ENCODE peak calls at places on chromosomes 16 and 17, in seven cellular contexts. N is GM23248, W is heart right ventricle, H is mesendoderm, U is small intestine, O is vagina, P is neuronal stem cell. E is an unnamed sample.

GRCh38 chr16:57042157-57043111 is 49.9 kb upstream of the CPNE2 start:
- DNase-seq in N (no peak), W (no peak), H (no peak), U (no peak), O (no peak), P (no peak), E (no peak)

GRCh38 chr17:15966879-15967248 is 21.9 kb downstream of the ADORA2B start:
- DNase-seq in N (no peak), W (no peak), H (peak; percentile 63), U (no peak), O (no peak), P (no peak), E (peak; percentile 57)

GRCh38 chr16:3718628-3719027 is 1.3 kb upstream of the TRAP1 start:
- DNase-seq in N (no peak), W (no peak), H (no peak), U (no peak), O (no peak), P (no peak), E (no peak)

GRCh38 chr16:9099131-9099625 is 7.7 kb downstream of the HAPSTR1 start:
- DNase-seq in N (peak; percentile 82), W (no peak), H (no peak), U (peak; percentile 47), O (no peak), P (no peak), E (no peak)

GRCh38 chr17:45029096-45029495 is 22.3 kb downstream of the DCAKD start:
- DNase-seq in N (no peak), W (no peak), H (no peak), U (no peak), O (no peak), P (no peak), E (no peak)

GRCh38 chr16:67563708-67564468 is 1.6 kb downstream of the CTCF start:
- DNase-seq in N (peak; percentile 86), W (peak; percentile 13), H (peak; percentile 41), U (peak; percentile 63), O (peak; percentile 91), P (no peak), E (peak; percentile 39)

GRCh38 chr17:37276475-37276874 is 99.3 kb upstream of the C17orf78 start:
- DNase-seq in N (no peak), W (no peak), H (no peak), U (peak; percentile 29), O (no peak), P (no peak), E (no peak)

GRCh38 chr17:33873218-33873617 is 381.9 kb upstream of the CCL2 start:
- DNase-seq in N (peak; percentile 3), W (no peak), H (peak; percentile 30), U (no peak), O (no peak), P (no peak), E (no peak)

GRCh38 chr17:55263565-55264272 is 1.0 kb upstream of the HLF start:
- DNase-seq in N (no peak), W (no peak), H (no peak), U (peak; percentile 38), O (no peak), P (no peak), E (peak; percentile 63)

GRCh38 chr17:6069611-6070279 is 434 bp upstream of the WSCD1 start:
- DNase-seq in N (no peak), W (no peak), H (no peak), U (peak; percentile 11), O (no peak), P (no peak), E (no peak)
- H3K27me3 ChIP-seq in N (peaks cover 34% of the 10 kb centered on the region), W (peaks cover 52% of the 10 kb centered on the region), H (no peaks in the 10 kb centered on the region), U (peaks cover 19% of the 10 kb centered on the region), O (no peaks in the 10 kb centered on the region), P (no peaks in the 10 kb centered on the region), E (peaks cover 27% of the 10 kb centered on the region)

DNA sequence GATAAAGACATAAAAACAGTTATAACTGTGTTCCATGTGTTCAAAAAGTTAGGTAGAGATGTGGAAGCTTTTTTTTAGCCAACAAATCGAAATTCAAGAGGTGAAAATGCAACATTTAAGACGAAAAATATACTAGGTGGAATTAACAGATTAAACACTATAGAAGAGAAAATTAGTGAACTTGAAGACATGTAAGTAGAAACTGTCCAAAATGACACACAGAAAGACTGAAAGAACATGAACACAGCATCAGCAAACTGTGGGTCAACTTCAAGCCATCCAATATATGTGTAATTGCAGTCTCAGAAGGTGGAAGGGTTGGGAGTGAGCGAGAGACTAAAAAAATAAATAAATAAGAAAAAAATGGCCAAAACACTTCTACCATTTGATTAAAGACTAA is 9.3 kb downstream of the FAM83G start:
- DNase-seq in N (no peak), W (no peak), H (no peak), U (no peak), O (no peak), P (no peak), E (no peak)
- H3K4me3 ChIP-seq in N (no peak overlapping the region), W (no peak overlapping the region), H (no peak overlapping the region), U (no peak overlapping the region), O (no peak overlapping the region), P (no peak overlapping the region), E (no peak overlapping the region)

GRCh38 chr17:48528153-48528912 is 2.5 kb downstream of the HOXB1 start:
- DNase-seq in N (no peak), W (no peak), H (no peak), U (no peak), O (no peak), P (no peak), E (peak; percentile 64)

GRCh38 chr17:48530208-48530886 is 464 bp downstream of the HOXB1 start:
- DNase-seq in N (no peak), W (no peak), H (no peak), U (no peak), O (no peak), P (no peak), E (peak; percentile 72)

GRCh38 chr17:48530887-48531272 is at the start of gene HOXB1:
- DNase-seq in N (no peak), W (no peak), H (no peak), U (no peak), O (no peak), P (no peak), E (peak; percentile 91)

GRCh38 chr17:48529191-48529979 is 1.4 kb downstream of the HOXB1 start:
- DNase-seq in N (no peak), W (no peak), H (no peak), U (no peak), O (no peak), P (no peak), E (peak; percentile 74)

DNA sequence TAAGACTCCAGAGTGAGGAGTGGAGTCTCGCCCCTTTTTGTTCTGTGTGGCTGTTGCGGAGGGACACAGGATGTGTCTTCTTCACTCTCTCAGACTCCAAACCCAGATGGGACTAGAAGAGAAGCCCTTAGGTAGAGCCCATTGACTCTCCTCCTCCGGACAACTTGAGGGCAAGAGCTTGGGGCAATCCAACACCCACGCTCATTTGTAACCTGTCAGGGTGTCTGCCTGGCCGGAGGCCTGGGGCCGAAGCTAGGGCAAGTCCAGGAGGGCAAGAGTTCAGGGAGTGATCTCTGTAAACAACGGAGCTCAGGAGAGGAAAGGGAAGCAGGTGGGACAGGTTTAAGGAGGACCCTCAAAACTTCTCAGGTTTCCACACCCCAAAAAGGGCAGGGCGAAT is 1.4 kb upstream of the HOXB1 start:
- DNase-seq in N (no peak), W (no peak), H (no peak), U (no peak), O (no peak), P (no peak), E (no peak)
- H3K27me3 ChIP-seq in N (no peaks in the 10 kb centered on the region), W (peaks cover 52% of the 10 kb centered on the region), H (peaks cover 41% of the 10 kb centered on the region), U (peaks cover 2% of the 10 kb centered on the region), O (no peaks in the 10 kb centered on the region), P (peaks cover 19% of the 10 kb centered on the region), E (peaks cover 53% of the 10 kb centered on the region)

GRCh38 chr16:66508261-66508913 is 41.5 kb downstream of the TK2 start:
- DNase-seq in N (peak; percentile 45), W (no peak), H (no peak), U (no peak), O (no peak), P (no peak), E (no peak)

GRCh38 chr16:66508914-66509496 is 40.9 kb downstream of the TK2 start:
- DNase-seq in N (no peak), W (no peak), H (no peak), U (no peak), O (no peak), P (no peak), E (no peak)

GRCh38 chr16:66509576-66509975 is 40.3 kb downstream of the TK2 start:
- DNase-seq in N (no peak), W (no peak), H (no peak), U (no peak), O (no peak), P (no peak), E (no peak)

GRCh38 chr16:66510298-66510697 is 39.6 kb downstream of the TK2 start:
- DNase-seq in N (no peak), W (no peak), H (no peak), U (no peak), O (no peak), P (no peak), E (no peak)

GRCh38 chr16:66507731-66508239 is 42.1 kb downstream of the TK2 start:
- DNase-seq in N (no peak), W (no peak), H (no peak), U (no peak), O (no peak), P (no peak), E (no peak)
- H3K4me3 ChIP-seq in N (no peak overlapping the region), W (no peak overlapping the region), H (no peak overlapping the region), U (no peak overlapping the region), O (no peak overlapping the region), P (no peak overlapping the region), E (no peak overlapping the region)

GRCh38 chr17:7912927-7913524 is 3.1 kb downstream of the RNF227 start:
- DNase-seq in N (peak; percentile 80), W (peak; percentile 43), H (peak; percentile 87), U (peak; percentile 79), O (no peak), P (peak; percentile 57), E (peak; percentile 82)

GRCh38 chr17:7916799-7917198 is 710 bp upstream of the RNF227 start:
- DNase-seq in N (peak; percentile 66), W (no peak), H (no peak), U (no peak), O (no peak), P (no peak), E (no peak)

GRCh38 chr17:7915611-7916382 is at the start of gene RNF227:
- DNase-seq in N (peak; percentile 98), W (peak; percentile 94), H (peak; percentile 93), U (peak; percentile 91), O (peak; percentile 95), P (peak; percentile 84), E (peak; percentile 95)

GRCh38 chr17:7916383-7916677 is 241 bp upstream of the RNF227 start:
- DNase-seq in N (no peak), W (no peak), H (no peak), U (no peak), O (no peak), P (no peak), E (no peak)

DNA sequence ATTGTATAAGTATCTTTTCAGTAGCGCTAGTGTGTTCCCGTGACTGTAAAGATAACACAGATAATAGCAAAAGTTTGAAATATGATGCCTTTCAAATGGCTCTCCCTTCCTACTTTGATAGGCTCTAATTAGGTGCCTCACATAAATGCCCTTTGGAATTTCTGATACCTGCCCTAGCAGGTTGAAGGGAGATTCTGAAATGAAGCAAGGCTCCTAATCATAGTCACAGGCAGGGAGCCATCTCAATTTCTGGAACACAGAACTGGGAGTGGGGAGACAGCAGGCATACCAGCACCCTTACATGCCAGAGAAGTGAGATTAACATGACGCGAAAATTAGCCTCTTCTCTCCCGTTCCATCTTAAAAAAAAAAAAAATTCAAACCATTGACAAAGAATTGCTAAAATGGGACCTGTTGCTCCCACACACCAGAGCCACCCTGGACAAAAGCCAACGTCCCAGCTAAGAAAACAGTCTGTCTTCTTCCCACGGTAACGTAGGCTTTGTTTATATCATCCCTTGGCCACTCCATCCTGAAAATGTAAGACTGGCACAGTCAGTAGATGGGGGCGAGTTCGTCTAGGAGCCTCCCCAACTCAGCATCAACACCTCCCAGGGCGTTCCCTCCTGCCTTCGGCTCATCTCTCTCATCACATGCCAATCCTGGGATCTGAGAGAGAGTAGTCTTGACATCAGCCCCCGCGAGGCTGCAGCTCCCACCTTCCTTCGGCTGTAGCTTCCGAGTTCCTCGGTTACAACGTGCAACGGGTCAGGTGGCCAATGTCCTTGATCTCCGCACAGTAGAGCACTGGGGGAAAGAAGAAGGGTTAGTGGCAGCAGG is 1.1 kb downstream of the RNF227 start:
- DNase-seq in N (peak; percentile 67), W (peak; percentile 58), H (no peak), U (peak; percentile 58), O (peak; percentile 93), P (no peak), E (no peak)
- H3K27me3 ChIP-seq in N (no peaks in the 10 kb centered on the region), W (no peaks in the 10 kb centered on the region), H (peaks cover 10% of the 10 kb centered on the region), U (no peaks in the 10 kb centered on the region), O (no peaks in the 10 kb centered on the region), P (no peaks in the 10 kb centered on the region), E (peaks cover 38% of the 10 kb centered on the region)

E was measured in H7.